ENCODE peak calls at places on chromosomes 6 and 20, in six cellular contexts. One of them, this sample, is unnamed.
A peak's percentile ranks its signal among the peaks of the same experiment; 100 is the strongest.

GRCh38 chr6:72809701-72810379 is 188.0 kb downstream of the KCNQ5 start:
- DNase-seq in HepG2: no peak
- DNase-seq in K562: no peak
- DNase-seq in GM12878: no peak
- DNase-seq in SK-N-SH: no peak
- DNase-seq in H1: no peak
- DNase-seq in this sample: no peak

GRCh38 chr6:110188791-110189190 is 8.6 kb downstream of the CDC40 start:
- DNase-seq in SK-N-SH: no peak
- DNase-seq in HepG2: no peak
- DNase-seq in H1: no peak
- DNase-seq in K562: no peak
- DNase-seq in GM12878: no peak
- DNase-seq in this sample: no peak

GRCh38 chr6:71733970-71734899 is 152.1 kb upstream of the RIMS1 start:
- DNase-seq in H1: no peak
- DNase-seq in HepG2: no peak
- DNase-seq in GM12878: no peak
- DNase-seq in SK-N-SH: no peak
- DNase-seq in K562: no peak
- DNase-seq in this sample: no peak

GRCh38 chr20:20217626-20218025 is 150.3 kb upstream of the INSM1 start:
- DNase-seq in GM12878: no peak
- DNase-seq in SK-N-SH: no peak
- DNase-seq in HepG2: no peak
- DNase-seq in K562: no peak
- DNase-seq in H1: no peak
- DNase-seq in this sample: no peak

GRCh38 chr20:24787621-24788020 is 161.4 kb upstream of the CST7 start:
- DNase-seq in SK-N-SH: no peak
- DNase-seq in H1: no peak
- DNase-seq in K562: no peak
- DNase-seq in HepG2: no peak
- DNase-seq in GM12878: no peak
- DNase-seq in this sample: no peak

GRCh38 chr6:3871511-3871910 is 22.3 kb downstream of the FAM50B start:
- DNase-seq in SK-N-SH: no peak
- DNase-seq in K562: no peak
- DNase-seq in HepG2: peak; percentile 66
- DNase-seq in GM12878: no peak
- DNase-seq in H1: no peak
- DNase-seq in this sample: no peak

GRCh38 chr6:26045939-26046368 is 41.3 kb upstream of the HFE start:
- DNase-seq in SK-N-SH: no peak
- DNase-seq in HepG2: peak; percentile 70
- DNase-seq in GM12878: no peak
- DNase-seq in H1: no peak
- DNase-seq in K562: no peak
- DNase-seq in this sample: no peak

GRCh38 chr6:167851349-167851952 is 24.7 kb downstream of the AFDN start:
- DNase-seq in GM12878: no peak
- DNase-seq in H1: no peak
- DNase-seq in SK-N-SH: no peak
- DNase-seq in K562: no peak
- DNase-seq in HepG2: no peak
- DNase-seq in this sample: no peak

GRCh38 chr6:155121699-155122098 is 126.6 kb downstream of the TIAM2 start:
- DNase-seq in SK-N-SH: peak; percentile 63
- DNase-seq in HepG2: no peak
- DNase-seq in K562: no peak
- DNase-seq in GM12878: no peak
- DNase-seq in H1: no peak
- DNase-seq in this sample: no peak

GRCh38 chr6:145028144-145028818 is 707.0 kb downstream of the EPM2A start:
- DNase-seq in HepG2: peak; percentile 11
- DNase-seq in GM12878: no peak
- DNase-seq in SK-N-SH: peak; percentile 5
- DNase-seq in H1: no peak
- DNase-seq in K562: peak; percentile 21
- DNase-seq in this sample: peak; percentile 20

GRCh38 chr6:45377041-45377554 is 636 bp downstream of the SUPT3H start:
- DNase-seq in HepG2: peak; percentile 23
- DNase-seq in SK-N-SH: no peak
- DNase-seq in GM12878: peak; percentile 17
- DNase-seq in H1: no peak
- DNase-seq in K562: no peak
- DNase-seq in this sample: no peak

GRCh38 chr6:135938588-135939215 is 87.2 kb downstream of the PDE7B start:
- DNase-seq in GM12878: no peak
- DNase-seq in SK-N-SH: peak; percentile 33
- DNase-seq in K562: peak; percentile 28
- DNase-seq in HepG2: peak; percentile 8
- DNase-seq in H1: no peak
- DNase-seq in this sample: no peak

GRCh38 chr6:118525913-118526490 is 22.1 kb upstream of the PLN start:
- DNase-seq in HepG2: no peak
- DNase-seq in GM12878: no peak
- DNase-seq in H1: no peak
- DNase-seq in SK-N-SH: no peak
- DNase-seq in K562: no peak
- DNase-seq in this sample: no peak

GRCh38 chr20:20519269-20519668 is 151.4 kb downstream of the INSM1 start:
- DNase-seq in GM12878: no peak
- DNase-seq in SK-N-SH: no peak
- DNase-seq in K562: no peak
- DNase-seq in HepG2: peak; percentile 33
- DNase-seq in H1: no peak
- DNase-seq in this sample: no peak

GRCh38 chr6:31041372-31041974 is 31.2 kb downstream of the MUC22 start:
- DNase-seq in SK-N-SH: no peak
- DNase-seq in HepG2: peak; percentile 67
- DNase-seq in H1: no peak
- DNase-seq in K562: no peak
- DNase-seq in GM12878: no peak
- DNase-seq in this sample: no peak

GRCh38 chr6:69861986-69862385 is 4.4 kb upstream of the COL19A1 start:
- DNase-seq in GM12878: no peak
- DNase-seq in H1: no peak
- DNase-seq in K562: no peak
- DNase-seq in SK-N-SH: no peak
- DNase-seq in HepG2: no peak
- DNase-seq in this sample: no peak

GRCh38 chr20:5470458-5470857 is 153.7 kb upstream of the PROKR2 start:
- DNase-seq in K562: no peak
- DNase-seq in HepG2: no peak
- DNase-seq in GM12878: no peak
- DNase-seq in SK-N-SH: no peak
- DNase-seq in H1: no peak
- DNase-seq in this sample: no peak

GRCh38 chr20:63253438-63254236 is 626 bp downstream of the NKAIN4 start:
- DNase-seq in K562: no peak
- DNase-seq in H1: no peak
- DNase-seq in SK-N-SH: peak; percentile 65
- DNase-seq in GM12878: no peak
- DNase-seq in HepG2: no peak
- DNase-seq in this sample: no peak

GRCh38 chr6:62652692-62653328 is 366.8 kb upstream of the KHDRBS2 start:
- DNase-seq in H1: no peak
- DNase-seq in GM12878: no peak
- DNase-seq in HepG2: no peak
- DNase-seq in K562: no peak
- DNase-seq in SK-N-SH: no peak
- DNase-seq in this sample: no peak

GRCh38 chr6:4553387-4553786 is 222.8 kb upstream of the CDYL start:
- DNase-seq in GM12878: no peak
- DNase-seq in HepG2: no peak
- DNase-seq in H1: no peak
- DNase-seq in K562: no peak
- DNase-seq in SK-N-SH: no peak
- DNase-seq in this sample: no peak

GRCh38 chr6:55875420-55875819 is at the start of gene BMP5:
- DNase-seq in HepG2: no peak
- DNase-seq in SK-N-SH: no peak
- DNase-seq in GM12878: no peak
- DNase-seq in H1: no peak
- DNase-seq in K562: no peak
- DNase-seq in this sample: no peak

GRCh38 chr6:143592335-143592734 is 80.8 kb upstream of the FUCA2 start:
- DNase-seq in SK-N-SH: no peak
- DNase-seq in H1: no peak
- DNase-seq in K562: peak; percentile 70
- DNase-seq in GM12878: no peak
- DNase-seq in HepG2: peak; percentile 23
- DNase-seq in this sample: no peak
- TF ChIP-seq CTCF in SK-N-SH: peak; percentile 51
- TF ChIP-seq CTCF in H1: peak; percentile 71
- TF ChIP-seq CTCF in K562: peak; percentile 83
- TF ChIP-seq CTCF in GM12878: peak; percentile 26
- TF ChIP-seq CTCF in HepG2: peak; percentile 62
- TF ChIP-seq CTCF in this sample: no peak

GRCh38 chr20:50251992-50252491 is 61.4 kb downstream of the CEBPB start:
- DNase-seq in SK-N-SH: no peak
- DNase-seq in K562: no peak
- DNase-seq in GM12878: no peak
- DNase-seq in H1: no peak
- DNase-seq in HepG2: no peak
- DNase-seq in this sample: no peak
- TF ChIP-seq GABPA in SK-N-SH: no peak
- TF ChIP-seq GABPA in K562: no peak
- TF ChIP-seq GABPA in GM12878: no peak
- TF ChIP-seq GABPA in H1: no peak
- TF ChIP-seq GABPA in HepG2: no peak
- TF ChIP-seq GABPA in this sample: no peak

DNA sequence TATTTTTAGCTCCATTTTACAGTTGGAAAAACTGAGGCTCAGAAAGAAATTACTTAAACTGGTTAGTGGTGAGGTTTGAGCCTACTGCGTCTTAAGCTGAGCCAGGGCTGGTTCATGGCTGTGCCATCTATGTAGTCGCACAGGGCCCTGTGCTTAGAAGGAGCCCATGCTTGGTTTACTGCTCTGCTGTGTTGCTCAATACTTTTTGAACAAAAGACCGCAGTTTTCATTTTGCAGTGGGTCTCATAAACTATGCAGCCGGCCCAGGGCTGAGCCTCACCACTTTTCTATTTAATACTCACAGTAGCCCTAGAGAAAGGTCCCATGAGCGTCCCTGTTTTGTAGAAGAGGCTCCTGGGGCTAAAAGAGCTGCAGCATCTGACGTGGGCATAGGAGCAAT is 577 bp downstream of the SIRPB2 start:
- DNase-seq in GM12878: no peak
- DNase-seq in HepG2: no peak
- DNase-seq in K562: no peak
- DNase-seq in H1: no peak
- DNase-seq in SK-N-SH: no peak
- DNase-seq in this sample: no peak
- H3K27ac ChIP-seq in GM12878: no peak overlapping the region
- H3K27ac ChIP-seq in HepG2: no peak overlapping the region
- H3K27ac ChIP-seq in K562: no peak overlapping the region
- H3K27ac ChIP-seq in H1: no peak overlapping the region
- H3K27ac ChIP-seq in SK-N-SH: no peak overlapping the region
- H3K27ac ChIP-seq in this sample: peak overlapping the region; percentile 82

DNA sequence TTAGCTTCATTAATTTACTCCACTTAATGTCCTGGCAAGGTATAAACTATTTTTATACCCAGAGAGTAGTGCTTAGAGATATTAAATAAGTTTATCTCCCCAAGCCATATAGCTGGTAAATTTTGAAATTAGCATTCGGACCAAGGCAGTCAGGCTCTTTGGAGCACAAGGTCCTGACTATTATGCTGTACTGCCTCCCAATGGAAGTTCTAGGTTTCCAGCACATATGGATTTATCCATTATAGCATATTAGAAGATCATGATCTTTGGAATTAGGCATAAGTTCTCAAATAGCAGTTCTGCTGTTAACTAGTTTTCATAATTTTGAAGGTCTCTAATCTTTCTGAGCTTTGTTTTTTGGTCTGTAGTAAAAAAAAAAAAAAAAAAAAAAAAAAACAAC is 835.3 kb upstream of the EPHA7 start:
- DNase-seq in SK-N-SH: no peak
- DNase-seq in H1: no peak
- DNase-seq in HepG2: peak; percentile 4
- DNase-seq in K562: no peak
- DNase-seq in GM12878: no peak
- DNase-seq in this sample: no peak
- TF ChIP-seq CTCF in SK-N-SH: peak; percentile 37
- TF ChIP-seq CTCF in H1: peak; percentile 55
- TF ChIP-seq CTCF in HepG2: peak; percentile 40
- TF ChIP-seq CTCF in K562: no peak
- TF ChIP-seq CTCF in GM12878: no peak
- TF ChIP-seq CTCF in this sample: no peak

DNA sequence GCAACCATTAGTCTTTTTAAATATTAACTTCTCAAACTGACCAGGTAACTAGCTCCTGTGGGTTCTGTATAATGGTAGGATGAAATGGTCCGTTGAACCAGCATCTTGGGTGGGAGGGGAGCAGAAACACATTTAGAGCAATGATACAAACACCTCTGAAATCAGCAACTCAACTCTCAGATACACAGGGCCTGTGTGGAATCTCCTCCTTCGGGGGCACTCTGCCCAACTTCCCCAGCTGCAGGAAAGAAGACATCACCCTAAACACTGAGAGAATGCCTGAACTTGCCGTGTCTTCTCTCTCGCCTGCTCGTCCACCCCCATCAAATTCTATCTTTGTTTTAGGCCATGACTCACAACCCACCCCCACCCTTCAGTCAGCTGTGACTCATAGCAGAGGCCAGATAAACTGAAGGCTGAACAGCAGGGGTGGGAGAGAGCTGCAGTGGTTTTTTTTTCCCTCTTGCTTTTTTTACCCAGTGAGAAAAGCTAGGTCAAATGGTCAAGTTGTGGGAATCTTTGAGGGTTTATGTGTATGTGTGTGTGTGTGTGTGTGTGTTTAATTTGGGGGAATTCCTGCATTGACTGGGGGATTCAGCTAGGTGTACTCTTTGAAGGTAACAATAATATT is 593.4 kb upstream of the JAG1 start:
- DNase-seq in GM12878: peak; percentile 79
- DNase-seq in K562: peak; percentile 13
- DNase-seq in H1: peak; percentile 25
- DNase-seq in SK-N-SH: peak; percentile 33
- DNase-seq in HepG2: peak; percentile 79
- DNase-seq in this sample: no peak
- TF ChIP-seq GABPA in GM12878: peak; percentile 19
- TF ChIP-seq GABPA in K562: no peak
- TF ChIP-seq GABPA in H1: no peak
- TF ChIP-seq GABPA in SK-N-SH: no peak
- TF ChIP-seq GABPA in HepG2: no peak
- TF ChIP-seq GABPA in this sample: no peak

GRCh38 chr6:85465762-85466161 is 15.9 kb downstream of the NT5E start:
- DNase-seq in GM12878: no peak
- DNase-seq in SK-N-SH: no peak
- DNase-seq in K562: no peak
- DNase-seq in H1: no peak
- DNase-seq in HepG2: no peak
- DNase-seq in this sample: no peak
- H3K27ac ChIP-seq in GM12878: no peak overlapping the region
- H3K27ac ChIP-seq in SK-N-SH: peak overlapping the region; percentile 100
- H3K27ac ChIP-seq in K562: no peak overlapping the region
- H3K27ac ChIP-seq in H1: no peak overlapping the region
- H3K27ac ChIP-seq in HepG2: no peak overlapping the region
- H3K27ac ChIP-seq in this sample: no peak overlapping the region

GRCh38 chr6:14544689-14545088 is 427.1 kb downstream of the CD83 start:
- DNase-seq in K562: no peak
- DNase-seq in HepG2: no peak
- DNase-seq in SK-N-SH: no peak
- DNase-seq in GM12878: no peak
- DNase-seq in H1: no peak
- DNase-seq in this sample: no peak
- TF ChIP-seq CTCF in K562: no peak
- TF ChIP-seq CTCF in HepG2: no peak
- TF ChIP-seq CTCF in SK-N-SH: no peak
- TF ChIP-seq CTCF in GM12878: no peak
- TF ChIP-seq CTCF in H1: no peak
- TF ChIP-seq CTCF in this sample: no peak